ENCODE peak calls at places on chromosome 3, in eight cellular contexts. One of them, this sample, is unnamed.

GRCh38 chr3:188788621-188789081 is 383.1 kb upstream of the TPRG1 start:
- DNase-seq in amniotic stem cell: peak; percentile 73
- DNase-seq in HFFc6: peak; percentile 86
- DNase-seq in anterior cingulate cortex: no peak
- DNase-seq in upper lobe of right lung: no peak
- DNase-seq in NCI-H1092 treated with DMSO at 0.1 percent for 48 hours: no peak
- DNase-seq in RCC 7860: peak; percentile 63
- DNase-seq in CD8-positive, alpha-beta memory T cell: peak; percentile 59
- DNase-seq in this sample: peak; percentile 90

GRCh38 chr3:32502089-32502943 is at the start of gene CMTM6:
- DNase-seq in amniotic stem cell: peak; percentile 63
- DNase-seq in HFFc6: peak; percentile 74
- DNase-seq in anterior cingulate cortex: peak; percentile 78
- DNase-seq in upper lobe of right lung: peak; percentile 92
- DNase-seq in NCI-H1092 treated with DMSO at 0.1 percent for 48 hours: peak; percentile 55
- DNase-seq in RCC 7860: peak; percentile 61
- DNase-seq in CD8-positive, alpha-beta memory T cell: peak; percentile 69
- DNase-seq in this sample: peak; percentile 36

GRCh38 chr3:38002940-38003339 is 12.4 kb downstream of the VILL start:
- DNase-seq in amniotic stem cell: no peak
- DNase-seq in HFFc6: no peak
- DNase-seq in anterior cingulate cortex: no peak
- DNase-seq in upper lobe of right lung: peak; percentile 50
- DNase-seq in NCI-H1092 treated with DMSO at 0.1 percent for 48 hours: no peak
- DNase-seq in RCC 7860: no peak
- DNase-seq in CD8-positive, alpha-beta memory T cell: no peak
- DNase-seq in this sample: no peak

GRCh38 chr3:113084777-113085176 is 94.0 kb downstream of the GTPBP8 start:
- DNase-seq in amniotic stem cell: no peak
- DNase-seq in HFFc6: peak; percentile 36
- DNase-seq in anterior cingulate cortex: no peak
- DNase-seq in upper lobe of right lung: no peak
- DNase-seq in NCI-H1092 treated with DMSO at 0.1 percent for 48 hours: no peak
- DNase-seq in RCC 7860: no peak
- DNase-seq in CD8-positive, alpha-beta memory T cell: no peak
- DNase-seq in this sample: peak; percentile 80

GRCh38 chr3:65439641-65440040 is 599.1 kb downstream of the MAGI1 start:
- DNase-seq in amniotic stem cell: peak; percentile 8
- DNase-seq in HFFc6: peak; percentile 34
- DNase-seq in anterior cingulate cortex: peak; percentile 43
- DNase-seq in upper lobe of right lung: no peak
- DNase-seq in NCI-H1092 treated with DMSO at 0.1 percent for 48 hours: peak; percentile 59
- DNase-seq in RCC 7860: peak; percentile 23
- DNase-seq in CD8-positive, alpha-beta memory T cell: no peak
- DNase-seq in this sample: peak; percentile 13

GRCh38 chr3:148880681-148881080 is 15.6 kb downstream of the CPA3 start:
- DNase-seq in amniotic stem cell: no peak
- DNase-seq in HFFc6: no peak
- DNase-seq in anterior cingulate cortex: no peak
- DNase-seq in upper lobe of right lung: no peak
- DNase-seq in NCI-H1092 treated with DMSO at 0.1 percent for 48 hours: no peak
- DNase-seq in RCC 7860: peak; percentile 19
- DNase-seq in CD8-positive, alpha-beta memory T cell: no peak
- DNase-seq in this sample: no peak

GRCh38 chr3:79729096-79729495 is 38.7 kb downstream of the ROBO1 start:
- DNase-seq in amniotic stem cell: no peak
- DNase-seq in HFFc6: no peak
- DNase-seq in anterior cingulate cortex: no peak
- DNase-seq in upper lobe of right lung: no peak
- DNase-seq in NCI-H1092 treated with DMSO at 0.1 percent for 48 hours: no peak
- DNase-seq in RCC 7860: no peak
- DNase-seq in CD8-positive, alpha-beta memory T cell: no peak
- DNase-seq in this sample: peak; percentile 22

GRCh38 chr3:170644711-170645110 is 58.8 kb upstream of the SLC7A14 start:
- DNase-seq in amniotic stem cell: no peak
- DNase-seq in HFFc6: no peak
- DNase-seq in anterior cingulate cortex: no peak
- DNase-seq in upper lobe of right lung: no peak
- DNase-seq in NCI-H1092 treated with DMSO at 0.1 percent for 48 hours: no peak
- DNase-seq in RCC 7860: no peak
- DNase-seq in CD8-positive, alpha-beta memory T cell: no peak
- DNase-seq in this sample: no peak

GRCh38 chr3:194119831-194120230 is 16.1 kb upstream of the HES1 start:
- DNase-seq in amniotic stem cell: no peak
- DNase-seq in HFFc6: no peak
- DNase-seq in anterior cingulate cortex: no peak
- DNase-seq in upper lobe of right lung: no peak
- DNase-seq in NCI-H1092 treated with DMSO at 0.1 percent for 48 hours: no peak
- DNase-seq in RCC 7860: no peak
- DNase-seq in CD8-positive, alpha-beta memory T cell: no peak
- DNase-seq in this sample: no peak

GRCh38 chr3:10515884-10516495 is 10.6 kb upstream of the ATP2B2 start:
- DNase-seq in amniotic stem cell: no peak
- DNase-seq in HFFc6: no peak
- DNase-seq in anterior cingulate cortex: no peak
- DNase-seq in upper lobe of right lung: peak; percentile 54
- DNase-seq in NCI-H1092 treated with DMSO at 0.1 percent for 48 hours: no peak
- DNase-seq in RCC 7860: no peak
- DNase-seq in CD8-positive, alpha-beta memory T cell: no peak
- DNase-seq in this sample: no peak

GRCh38 chr3:30649572-30650310 is 43.3 kb downstream of the TGFBR2 start:
- DNase-seq in amniotic stem cell: peak; percentile 52
- DNase-seq in HFFc6: peak; percentile 49
- DNase-seq in anterior cingulate cortex: no peak
- DNase-seq in upper lobe of right lung: no peak
- DNase-seq in NCI-H1092 treated with DMSO at 0.1 percent for 48 hours: no peak
- DNase-seq in RCC 7860: no peak
- DNase-seq in CD8-positive, alpha-beta memory T cell: no peak
- DNase-seq in this sample: no peak

GRCh38 chr3:143109861-143110260 is 9.7 kb upstream of the CHST2 start:
- DNase-seq in amniotic stem cell: no peak
- DNase-seq in HFFc6: no peak
- DNase-seq in anterior cingulate cortex: no peak
- DNase-seq in upper lobe of right lung: no peak
- DNase-seq in NCI-H1092 treated with DMSO at 0.1 percent for 48 hours: no peak
- DNase-seq in RCC 7860: no peak
- DNase-seq in CD8-positive, alpha-beta memory T cell: no peak
- DNase-seq in this sample: no peak

GRCh38 chr3:81352867-81353266 is 408.6 kb downstream of the GBE1 start:
- DNase-seq in amniotic stem cell: no peak
- DNase-seq in HFFc6: peak; percentile 50
- DNase-seq in anterior cingulate cortex: peak; percentile 3
- DNase-seq in upper lobe of right lung: no peak
- DNase-seq in NCI-H1092 treated with DMSO at 0.1 percent for 48 hours: peak; percentile 4
- DNase-seq in RCC 7860: no peak
- DNase-seq in CD8-positive, alpha-beta memory T cell: no peak
- DNase-seq in this sample: no peak

GRCh38 chr3:156176629-156177210 is 56.3 kb downstream of the KCNAB1 start:
- DNase-seq in amniotic stem cell: no peak
- DNase-seq in HFFc6: no peak
- DNase-seq in anterior cingulate cortex: no peak
- DNase-seq in upper lobe of right lung: no peak
- DNase-seq in NCI-H1092 treated with DMSO at 0.1 percent for 48 hours: no peak
- DNase-seq in RCC 7860: no peak
- DNase-seq in CD8-positive, alpha-beta memory T cell: no peak
- DNase-seq in this sample: no peak

GRCh38 chr3:100570811-100571210 is 38.6 kb upstream of the ADGRG7 start:
- DNase-seq in amniotic stem cell: no peak
- DNase-seq in HFFc6: no peak
- DNase-seq in anterior cingulate cortex: no peak
- DNase-seq in upper lobe of right lung: no peak
- DNase-seq in NCI-H1092 treated with DMSO at 0.1 percent for 48 hours: no peak
- DNase-seq in RCC 7860: no peak
- DNase-seq in CD8-positive, alpha-beta memory T cell: no peak
- DNase-seq in this sample: no peak

GRCh38 chr3:136078421-136079364 is 113.2 kb downstream of the PPP2R3A start:
- DNase-seq in amniotic stem cell: no peak
- DNase-seq in HFFc6: peak; percentile 17
- DNase-seq in anterior cingulate cortex: no peak
- DNase-seq in upper lobe of right lung: no peak
- DNase-seq in NCI-H1092 treated with DMSO at 0.1 percent for 48 hours: peak; percentile 48
- DNase-seq in RCC 7860: peak; percentile 21
- DNase-seq in CD8-positive, alpha-beta memory T cell: peak; percentile 13
- DNase-seq in this sample: no peak

GRCh38 chr3:117407317-117407716 is 697.7 kb downstream of the TUSC7 start:
- DNase-seq in amniotic stem cell: no peak
- DNase-seq in HFFc6: no peak
- DNase-seq in anterior cingulate cortex: no peak
- DNase-seq in upper lobe of right lung: no peak
- DNase-seq in NCI-H1092 treated with DMSO at 0.1 percent for 48 hours: peak; percentile 72
- DNase-seq in RCC 7860: peak; percentile 15
- DNase-seq in CD8-positive, alpha-beta memory T cell: no peak
- DNase-seq in this sample: no peak

GRCh38 chr3:6799264-6799915 is 61.5 kb upstream of the GRM7 start:
- DNase-seq in amniotic stem cell: no peak
- DNase-seq in HFFc6: no peak
- DNase-seq in anterior cingulate cortex: no peak
- DNase-seq in upper lobe of right lung: no peak
- DNase-seq in NCI-H1092 treated with DMSO at 0.1 percent for 48 hours: no peak
- DNase-seq in RCC 7860: no peak
- DNase-seq in CD8-positive, alpha-beta memory T cell: no peak
- DNase-seq in this sample: no peak

GRCh38 chr3:138941259-138941885 is 5.6 kb downstream of the FOXL2 start:
- DNase-seq in amniotic stem cell: no peak
- DNase-seq in HFFc6: peak; percentile 45
- DNase-seq in anterior cingulate cortex: no peak
- DNase-seq in upper lobe of right lung: no peak
- DNase-seq in NCI-H1092 treated with DMSO at 0.1 percent for 48 hours: peak; percentile 9
- DNase-seq in RCC 7860: no peak
- DNase-seq in CD8-positive, alpha-beta memory T cell: no peak
- DNase-seq in this sample: no peak

GRCh38 chr3:133038731-133039398 is 674 bp downstream of the TMEM108 start:
- DNase-seq in amniotic stem cell: no peak
- DNase-seq in HFFc6: no peak
- DNase-seq in anterior cingulate cortex: no peak
- DNase-seq in upper lobe of right lung: peak; percentile 71
- DNase-seq in NCI-H1092 treated with DMSO at 0.1 percent for 48 hours: peak; percentile 56
- DNase-seq in RCC 7860: no peak
- DNase-seq in CD8-positive, alpha-beta memory T cell: no peak
- DNase-seq in this sample: no peak

GRCh38 chr3:16316847-16317560 is 52.0 kb downstream of the OXNAD1 start:
- DNase-seq in amniotic stem cell: no peak
- DNase-seq in HFFc6: no peak
- DNase-seq in anterior cingulate cortex: no peak
- DNase-seq in upper lobe of right lung: no peak
- DNase-seq in NCI-H1092 treated with DMSO at 0.1 percent for 48 hours: no peak
- DNase-seq in RCC 7860: no peak
- DNase-seq in CD8-positive, alpha-beta memory T cell: no peak
- DNase-seq in this sample: no peak

GRCh38 chr3:37025562-37026335 is 32.4 kb downstream of the MLH1 start:
- DNase-seq in amniotic stem cell: no peak
- DNase-seq in HFFc6: no peak
- DNase-seq in anterior cingulate cortex: no peak
- DNase-seq in upper lobe of right lung: no peak
- DNase-seq in NCI-H1092 treated with DMSO at 0.1 percent for 48 hours: no peak
- DNase-seq in RCC 7860: no peak
- DNase-seq in CD8-positive, alpha-beta memory T cell: no peak
- DNase-seq in this sample: no peak

GRCh38 chr3:190101320-190102117 is 19.2 kb downstream of the P3H2 start:
- DNase-seq in amniotic stem cell: no peak
- DNase-seq in HFFc6: peak; percentile 36
- DNase-seq in anterior cingulate cortex: no peak
- DNase-seq in upper lobe of right lung: no peak
- DNase-seq in NCI-H1092 treated with DMSO at 0.1 percent for 48 hours: no peak
- DNase-seq in RCC 7860: peak; percentile 76
- DNase-seq in CD8-positive, alpha-beta memory T cell: no peak
- DNase-seq in this sample: no peak

GRCh38 chr3:155870945-155871745 is 695 bp downstream of the GMPS start:
- DNase-seq in amniotic stem cell: no peak
- DNase-seq in HFFc6: peak; percentile 35
- DNase-seq in anterior cingulate cortex: peak; percentile 48
- DNase-seq in upper lobe of right lung: peak; percentile 84
- DNase-seq in NCI-H1092 treated with DMSO at 0.1 percent for 48 hours: peak; percentile 30
- DNase-seq in RCC 7860: no peak
- DNase-seq in CD8-positive, alpha-beta memory T cell: peak; percentile 38
- DNase-seq in this sample: no peak

GRCh38 chr3:63576826-63577225 is 75.6 kb upstream of the SNTN start:
- DNase-seq in amniotic stem cell: no peak
- DNase-seq in HFFc6: no peak
- DNase-seq in anterior cingulate cortex: no peak
- DNase-seq in upper lobe of right lung: no peak
- DNase-seq in NCI-H1092 treated with DMSO at 0.1 percent for 48 hours: no peak
- DNase-seq in RCC 7860: no peak
- DNase-seq in CD8-positive, alpha-beta memory T cell: no peak
- DNase-seq in this sample: no peak

GRCh38 chr3:185270262-185270955 is 16.6 kb upstream of the EHHADH start:
- DNase-seq in amniotic stem cell: no peak
- DNase-seq in HFFc6: peak; percentile 46
- DNase-seq in anterior cingulate cortex: no peak
- DNase-seq in upper lobe of right lung: no peak
- DNase-seq in NCI-H1092 treated with DMSO at 0.1 percent for 48 hours: peak; percentile 20
- DNase-seq in RCC 7860: no peak
- DNase-seq in CD8-positive, alpha-beta memory T cell: no peak
- DNase-seq in this sample: no peak

GRCh38 chr3:72044231-72044935 is 259.4 kb upstream of the PROK2 start:
- DNase-seq in amniotic stem cell: no peak
- DNase-seq in HFFc6: peak; percentile 28
- DNase-seq in anterior cingulate cortex: no peak
- DNase-seq in upper lobe of right lung: no peak
- DNase-seq in NCI-H1092 treated with DMSO at 0.1 percent for 48 hours: no peak
- DNase-seq in RCC 7860: no peak
- DNase-seq in CD8-positive, alpha-beta memory T cell: no peak
- DNase-seq in this sample: no peak

GRCh38 chr3:39144095-39144747 is 9.2 kb downstream of the CSRNP1 start:
- DNase-seq in amniotic stem cell: no peak
- DNase-seq in HFFc6: no peak
- DNase-seq in anterior cingulate cortex: no peak
- DNase-seq in upper lobe of right lung: no peak
- DNase-seq in NCI-H1092 treated with DMSO at 0.1 percent for 48 hours: peak; percentile 19
- DNase-seq in RCC 7860: no peak
- DNase-seq in CD8-positive, alpha-beta memory T cell: no peak
- DNase-seq in this sample: no peak

GRCh38 chr3:25663324-25664065 is 1.2 kb downstream of the TOP2B start:
- DNase-seq in amniotic stem cell: peak; percentile 7
- DNase-seq in HFFc6: peak; percentile 19
- DNase-seq in anterior cingulate cortex: no peak
- DNase-seq in upper lobe of right lung: no peak
- DNase-seq in NCI-H1092 treated with DMSO at 0.1 percent for 48 hours: peak; percentile 38
- DNase-seq in RCC 7860: no peak
- DNase-seq in CD8-positive, alpha-beta memory T cell: peak; percentile 71
- DNase-seq in this sample: no peak

GRCh38 chr3:58868101-58868779 is 181.6 kb downstream of the CFAP20DC start:
- DNase-seq in amniotic stem cell: no peak
- DNase-seq in HFFc6: no peak
- DNase-seq in anterior cingulate cortex: no peak
- DNase-seq in upper lobe of right lung: no peak
- DNase-seq in NCI-H1092 treated with DMSO at 0.1 percent for 48 hours: no peak
- DNase-seq in RCC 7860: no peak
- DNase-seq in CD8-positive, alpha-beta memory T cell: no peak
- DNase-seq in this sample: no peak

GRCh38 chr3:132288357-132288756 is 28.9 kb upstream of the ACP3 start:
- DNase-seq in amniotic stem cell: no peak
- DNase-seq in HFFc6: no peak
- DNase-seq in anterior cingulate cortex: no peak
- DNase-seq in upper lobe of right lung: no peak
- DNase-seq in NCI-H1092 treated with DMSO at 0.1 percent for 48 hours: no peak
- DNase-seq in RCC 7860: no peak
- DNase-seq in CD8-positive, alpha-beta memory T cell: no peak
- DNase-seq in this sample: no peak

GRCh38 chr3:16171009-16171408 is 3.5 kb upstream of the GALNT15 start:
- DNase-seq in amniotic stem cell: no peak
- DNase-seq in HFFc6: no peak
- DNase-seq in anterior cingulate cortex: no peak
- DNase-seq in upper lobe of right lung: no peak
- DNase-seq in NCI-H1092 treated with DMSO at 0.1 percent for 48 hours: no peak
- DNase-seq in RCC 7860: no peak
- DNase-seq in CD8-positive, alpha-beta memory T cell: no peak
- DNase-seq in this sample: no peak

This sample was measured in HS-5.